ENCODE peak calls at places on chromosomes 3 and 15, in six cellular contexts. C, Q, U, G, H and O are unnamed samples.

GRCh38 chr3:178512627-178513026 is 23.6 kb upstream of the KCNMB2 start:
- DNase-seq in U (no peak), Q (no peak), C (no peak), H (no peak), G (no peak), O (no peak)

GRCh38 chr15:58440922-58441321 is 9.1 kb downstream of the LIPC start:
- DNase-seq in U (no peak), G (no peak), C (no peak), Q (no peak), H (no peak), O (no peak)

GRCh38 chr3:50473768-50474167 is 29.7 kb downstream of the CACNA2D2 start:
- DNase-seq in H (no peak), U (no peak), C (no peak), G (no peak), Q (no peak), O (no peak)

GRCh38 chr15:59281699-59282098 is 75.1 kb downstream of the LDHAL6B start:
- DNase-seq in C (no peak), G (no peak), Q (no peak), H (no peak), U (no peak), O (no peak)

GRCh38 chr15:25481208-25481862 is 42.5 kb upstream of the UBE3A start:
- DNase-seq in H (no peak), U (no peak), G (no peak), Q (no peak), C (no peak), O (no peak)

GRCh38 chr15:48149858-48150257 is 28.2 kb downstream of the MYEF2 start:
- DNase-seq in Q (no peak), C (no peak), U (no peak), G (no peak), H (no peak), O (peak)

GRCh38 chr3:65398953-65399352 is 639.8 kb downstream of the MAGI1 start:
- DNase-seq in C (no peak), H (no peak), G (no peak), Q (no peak), U (no peak), O (peak)

GRCh38 chr3:105362021-105362665 is 4.6 kb upstream of the ALCAM start:
- DNase-seq in H (peak), C (no peak), Q (no peak), G (no peak), U (no peak), O (peak)

GRCh38 chr3:48934333-48934991 is 15.8 kb downstream of the ARIH2 start:
- DNase-seq in G (no peak), C (no peak), H (no peak), Q (no peak), U (no peak), O (no peak)

GRCh38 chr15:50669611-50670010 is 17.0 kb downstream of the TRPM7 start:
- DNase-seq in U (no peak), G (no peak), C (no peak), Q (no peak), H (no peak), O (no peak)

GRCh38 chr15:52408823-52409222 is 113.2 kb upstream of the MYO5C start:
- DNase-seq in U (no peak), H (no peak), C (no peak), Q (no peak), G (no peak), O (no peak)

GRCh38 chr15:36579792-36580431 is 486 bp downstream of the CDIN1 start:
- DNase-seq in Q (peak), U (no peak), C (no peak), G (no peak), H (no peak), O (peak)

GRCh38 chr15:74013374-74013893 is 18.9 kb downstream of the PML start:
- DNase-seq in H (no peak), C (no peak), Q (no peak), G (no peak), U (no peak), O (no peak)

GRCh38 chr15:62896969-62897486 is 145.5 kb upstream of the TPM1 start:
- DNase-seq in U (peak), C (no peak), H (peak), Q (no peak), G (no peak), O (peak)

GRCh38 chr3:193589129-193589528 is 3.9 kb upstream of the OPA1 start:
- DNase-seq in Q (no peak), H (no peak), C (no peak), G (no peak), U (no peak), O (no peak)

GRCh38 chr3:112090899-112091586 is 4.9 kb downstream of the C3orf52 start:
- DNase-seq in G (no peak), U (no peak), H (no peak), C (no peak), Q (no peak), O (no peak)

GRCh38 chr3:150132101-150132749 is 161.5 kb upstream of the PFN2 start:
- DNase-seq in C (no peak), U (no peak), G (no peak), H (no peak), Q (no peak), O (no peak)

GRCh38 chr3:13069495-13069894 is 3.7 kb downstream of the IQSEC1 start:
- DNase-seq in Q (peak), G (no peak), U (no peak), H (no peak), C (no peak), O (no peak)

GRCh38 chr15:59685737-59686297 is 3.3 kb downstream of the BNIP2 start:
- DNase-seq in H (peak), C (no peak), U (no peak), G (no peak), Q (no peak), O (peak)

GRCh38 chr15:66599536-66600239 is 33.9 kb upstream of the LCTL start:
- DNase-seq in H (no peak), Q (no peak), C (no peak), G (no peak), U (no peak), O (no peak)

GRCh38 chr3:87260270-87260669 is 16.1 kb downstream of the POU1F1 start:
- DNase-seq in H (peak), C (peak), Q (peak), U (peak), G (no peak), O (peak)

GRCh38 chr3:40608091-40608490 is 83.3 kb downstream of the ZNF621 start:
- DNase-seq in G (no peak), U (no peak), C (no peak), H (no peak), Q (no peak), O (no peak)